ENCODE peak calls at places on chromosomes 12 and 14, in six cellular contexts. D is HepG2, X is OCI-LY7, W is BE2C, H is GM06990, T is adrenal gland. Y is an unnamed sample.

GRCh38 chr12:6273209-6273928 is 37.1 kb upstream of the PLEKHG6 start:
- DNase-seq in X (no peak), W (no peak), H (no peak), T (no peak), D (no peak), Y (no peak)

GRCh38 chr14:65961004-65961403 is 525.2 kb upstream of the CCDC196 start:
- DNase-seq in H (peak; percentile 19), T (peak; percentile 62), W (peak; percentile 68), X (peak; percentile 41), D (no peak), Y (peak; percentile 65)

GRCh38 chr12:49131973-49132461 is 822 bp upstream of the TUBA1B start:
- DNase-seq in D (no peak), X (peak; percentile 39), T (no peak), H (no peak), W (no peak), Y (no peak)

GRCh38 chr12:109736552-109737108 is 23.0 kb downstream of the FAM222A start:
- DNase-seq in H (no peak), T (peak; percentile 45), D (peak; percentile 34), X (no peak), W (peak; percentile 72), Y (no peak)

GRCh38 chr12:14853966-14854365 is 10.6 kb upstream of the ART4 start:
- DNase-seq in T (peak; percentile 59), H (no peak), W (peak; percentile 30), X (no peak), D (no peak), Y (no peak)

GRCh38 chr14:19873178-19873577 is 1.8 kb upstream of the OR4K2 start:
- DNase-seq in X (no peak), W (no peak), D (no peak), T (no peak), H (no peak), Y (no peak)

GRCh38 chr14:68307769-68308168 is 485.1 kb downstream of the ZFP36L1 start:
- DNase-seq in H (no peak), W (no peak), T (no peak), D (no peak), X (no peak), Y (no peak)

GRCh38 chr12:16269941-16270340 is 7.5 kb downstream of the SLC15A5 start:
- DNase-seq in H (no peak), T (no peak), W (no peak), X (no peak), D (no peak), Y (no peak)

GRCh38 chr12:115199831-115200230 is 515.9 kb upstream of the TBX3 start:
- DNase-seq in W (no peak), D (no peak), H (no peak), X (no peak), T (peak; percentile 32), Y (no peak)

GRCh38 chr12:15001733-15002471 is 29.1 kb downstream of the PDE6H start:
- DNase-seq in T (peak; percentile 61), W (peak; percentile 56), D (peak; percentile 6), H (no peak), X (no peak), Y (no peak)

GRCh38 chr14:79971330-79971729 is 240.0 kb downstream of the DIO2 start:
- DNase-seq in W (no peak), D (no peak), X (no peak), T (no peak), H (no peak), Y (no peak)

GRCh38 chr12:46550266-46550879 is 177.8 kb upstream of the SLC38A2 start:
- DNase-seq in D (no peak), T (no peak), W (no peak), X (no peak), H (no peak), Y (no peak)

GRCh38 chr12:34393086-34393820 is 371.0 kb downstream of the ALG10 start:
- DNase-seq in W (peak; percentile 2), X (no peak), H (no peak), D (no peak), T (no peak), Y (no peak)

GRCh38 chr14:76101980-76102379 is 49.7 kb upstream of the GPATCH2L start:
- DNase-seq in H (no peak), X (no peak), T (no peak), W (no peak), D (peak; percentile 8), Y (no peak)

GRCh38 chr12:113700943-113701342 is 229.3 kb upstream of the LHX5 start:
- DNase-seq in T (peak; percentile 61), H (no peak), W (no peak), D (no peak), X (no peak), Y (no peak)

GRCh38 chr12:114165921-114166320 is 199.8 kb upstream of the RBM19 start:
- DNase-seq in T (no peak), H (no peak), W (no peak), D (no peak), X (no peak), Y (no peak)

GRCh38 chr12:92468358-92469020 is 234.3 kb upstream of the PLEKHG7 start:
- DNase-seq in D (no peak), X (peak; percentile 53), T (no peak), H (no peak), W (no peak), Y (peak; percentile 78)

GRCh38 chr12:20415641-20416040 is 47.3 kb downstream of the PDE3A start:
- DNase-seq in W (no peak), X (no peak), D (no peak), T (no peak), H (no peak), Y (no peak)

GRCh38 chr14:50823051-50823762 is 7.8 kb downstream of the NIN start:
- DNase-seq in X (peak; percentile 71), W (no peak), T (no peak), D (no peak), H (no peak), Y (peak; percentile 64)

GRCh38 chr12:132955933-132956725 is at the start of gene ZNF605:
- DNase-seq in X (peak; percentile 89), H (peak; percentile 87), T (peak; percentile 89), D (peak; percentile 79), W (peak; percentile 94), Y (peak; percentile 90)

GRCh38 chr14:71636820-71637471 is 295.3 kb upstream of the RGS6 start:
- DNase-seq in X (no peak), T (no peak), D (no peak), H (no peak), W (no peak), Y (peak; percentile 12)

GRCh38 chr14:56554301-56554700 is 25.3 kb upstream of the TMEM260 start:
- DNase-seq in D (no peak), W (no peak), T (no peak), H (no peak), X (no peak), Y (no peak)

GRCh38 chr14:56561586-56561985 is 18.0 kb upstream of the TMEM260 start:
- DNase-seq in D (no peak), W (no peak), H (no peak), X (no peak), T (no peak), Y (no peak)

GRCh38 chr14:56552615-56553014 is 27.0 kb upstream of the TMEM260 start:
- DNase-seq in H (no peak), T (no peak), D (no peak), W (no peak), X (no peak), Y (no peak)

GRCh38 chr14:56555921-56556570 is 23.6 kb upstream of the TMEM260 start:
- DNase-seq in D (peak; percentile 76), H (no peak), T (no peak), X (peak; percentile 31), W (no peak), Y (peak; percentile 19)
- TF ChIP-seq CTCF in D (peak; percentile 83), H (peak; percentile 67), T (peak; percentile 32), X (peak; percentile 77), W (peak; percentile 80), Y (peak; percentile 60)

DNA sequence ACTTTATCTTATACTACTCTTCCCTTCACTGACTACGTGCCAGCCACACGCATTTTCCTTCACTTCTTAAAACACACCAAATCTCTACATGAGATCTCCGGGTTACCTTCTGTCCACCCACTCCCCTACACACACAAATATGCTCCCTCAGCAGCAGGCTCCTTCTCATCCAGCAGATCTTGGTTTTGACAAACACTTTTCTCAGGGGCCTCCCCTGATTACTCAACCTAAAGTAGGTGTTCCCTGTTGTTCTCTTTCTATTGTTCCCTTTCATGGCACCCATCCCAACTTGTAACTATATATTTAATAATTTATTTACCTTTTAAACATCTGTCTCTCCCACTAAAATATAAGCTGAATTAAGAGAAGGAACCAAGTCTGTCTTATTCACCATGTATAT is 2.8 kb downstream of the C2CD5 start:
- DNase-seq in X (no peak), H (no peak), D (no peak), W (no peak), T (no peak), Y (no peak)
- H3K4me3 ChIP-seq in X (no peak overlapping the region), H (no peak overlapping the region), D (no peak overlapping the region), W (no peak overlapping the region), T (no peak overlapping the region), Y (no peak overlapping the region)

DNA sequence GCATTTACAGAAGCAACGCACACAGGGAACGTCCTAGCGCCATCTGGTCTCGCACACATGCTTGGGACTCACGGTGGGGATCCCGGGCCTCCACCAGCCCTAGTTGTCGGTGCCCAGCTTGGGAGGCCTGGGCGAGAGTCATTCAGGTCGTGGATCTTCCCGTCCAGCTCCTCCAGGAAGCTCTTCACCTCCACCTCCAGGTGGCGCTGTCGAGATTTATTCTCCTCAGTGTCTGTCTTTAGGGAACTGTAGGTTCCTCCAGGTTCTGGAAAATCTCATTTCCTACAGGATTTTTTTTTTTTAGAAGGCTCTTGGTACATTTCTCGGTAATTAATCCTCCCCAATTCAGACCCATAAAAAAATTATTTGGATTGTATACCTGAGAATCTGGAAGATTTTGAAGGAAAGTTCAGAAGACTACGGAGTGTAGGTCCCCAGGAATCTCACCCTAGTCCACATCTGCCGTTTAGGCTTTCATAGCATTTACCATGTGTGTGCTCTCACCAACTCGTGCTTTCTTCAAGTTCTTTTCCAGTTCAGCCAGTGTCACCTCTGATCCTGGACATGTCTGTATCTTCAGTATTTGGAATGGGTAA is 910.0 kb downstream of the TMEM121 start:
- DNase-seq in T (peak; percentile 26), H (peak; percentile 35), X (peak; percentile 42), D (no peak), W (peak; percentile 85), Y (peak; percentile 51)
- TF ChIP-seq CTCF in T (peak; percentile 10), H (peak; percentile 65), X (peak; percentile 65), D (no peak), W (peak; percentile 82), Y (peak; percentile 47)

GRCh38 chr12:117892441-117892840 is 76.3 kb downstream of the KSR2 start:
- DNase-seq in T (no peak), X (no peak), H (no peak), W (no peak), D (no peak), Y (no peak)

GRCh38 chr12:117900561-117900960 is 68.2 kb downstream of the KSR2 start:
- DNase-seq in W (no peak), D (no peak), H (no peak), X (no peak), T (no peak), Y (no peak)

GRCh38 chr12:117897379-117898161 is 71.2 kb downstream of the KSR2 start:
- DNase-seq in T (no peak), X (no peak), D (no peak), W (no peak), H (no peak), Y (peak; percentile 27)

GRCh38 chr12:117890644-117891043 is 78.1 kb downstream of the KSR2 start:
- DNase-seq in H (no peak), T (no peak), W (no peak), D (no peak), X (no peak), Y (no peak)

DNA sequence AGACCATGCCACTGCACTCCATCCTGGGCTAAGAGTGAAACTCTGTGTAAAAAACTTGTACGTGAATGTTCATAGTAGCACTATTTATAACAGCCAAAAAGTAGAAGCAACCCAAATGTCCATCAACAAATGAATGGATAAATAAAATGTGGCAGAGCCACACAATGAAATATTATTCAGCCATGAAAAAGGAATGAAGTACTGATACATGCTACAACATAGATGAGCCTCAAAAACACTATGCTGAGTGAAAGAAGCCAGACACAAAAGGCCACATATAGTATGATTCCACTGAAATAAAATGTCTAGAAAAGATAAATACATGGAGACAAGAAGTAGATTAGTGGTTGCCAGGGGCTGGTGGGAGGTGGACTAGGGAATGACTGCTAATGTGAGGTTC is 72.8 kb downstream of the KSR2 start:
- DNase-seq in D (no peak), T (no peak), H (no peak), W (no peak), X (no peak), Y (no peak)
- H3K4me3 ChIP-seq in D (no peak overlapping the region), T (no peak overlapping the region), H (no peak overlapping the region), W (no peak overlapping the region), X (no peak overlapping the region), Y (no peak overlapping the region)

Y was measured in GM12865.